ENCODE peak calls at places on chromosomes 2 and 18, in ten cellular contexts. F is T-helper 17 cell; H is KBM-7; B is SW480; I is type B pancreatic cell; S is osteocyte; W is fibroblast of lung; P is stimulated activated CD8-positive, alpha-beta memory T cell treated with anti-CD3 and anti-CD28 coated beads, Interleukin-4, amount 100 ng/mL, for 4 hours; G is mucosa of gallbladder; Q is effector CD4-positive, alpha-beta T cell. R is an unnamed sample.

GRCh38 chr18:63314991-63315662 is 4.4 kb downstream of the BCL2 start:
- DNase-seq in S (no peak), F (no peak), B (no peak), W (no peak), P (no peak), G (no peak), H (no peak), I (no peak), Q (no peak), R (no peak)

GRCh38 chr18:34772887-34773286 is 62.8 kb downstream of the DTNA start:
- DNase-seq in P (no peak), H (peak), F (no peak), G (no peak), W (peak), S (no peak), B (no peak), I (no peak), Q (no peak), R (no peak)

GRCh38 chr2:174086708-174087107 is 121.5 kb upstream of the SP3 start:
- DNase-seq in G (no peak), W (no peak), H (no peak), Q (no peak), F (no peak), S (no peak), I (no peak), B (no peak), P (no peak), R (no peak)

GRCh38 chr2:33785201-33786106 is 186.4 kb upstream of the FAM98A start:
- DNase-seq in Q (no peak), P (no peak), S (no peak), W (no peak), B (no peak), H (no peak), F (no peak), G (no peak), I (no peak), R (no peak)

GRCh38 chr2:212921711-212922110 is 229.7 kb downstream of the IKZF2 start:
- DNase-seq in I (no peak), W (no peak), P (no peak), G (no peak), B (no peak), S (no peak), Q (no peak), F (no peak), H (no peak), R (no peak)

GRCh38 chr2:30356061-30356460 is 91.0 kb upstream of the LCLAT1 start:
- DNase-seq in W (peak), G (no peak), B (no peak), Q (no peak), F (no peak), S (no peak), P (no peak), I (no peak), H (no peak), R (no peak)

GRCh38 chr2:98258906-98259305 is 87.3 kb upstream of the CNGA3 start:
- DNase-seq in I (no peak), B (no peak), F (no peak), P (no peak), W (no peak), Q (no peak), G (no peak), S (no peak), H (no peak), R (no peak)

GRCh38 chr2:230946429-230947234 is 21.6 kb upstream of the GPR55 start:
- DNase-seq in I (no peak), P (no peak), G (no peak), Q (no peak), B (no peak), W (no peak), H (no peak), F (no peak), S (no peak), R (no peak)

GRCh38 chr2:177754476-177754873 is 318.1 kb downstream of the PDE11A start:
- DNase-seq in S (no peak), Q (no peak), B (no peak), F (no peak), I (no peak), H (no peak), P (no peak), W (peak), G (no peak), R (no peak)

GRCh38 chr18:6885992-6886823 is 156.7 kb downstream of the ARHGAP28 start:
- DNase-seq in H (peak), I (no peak), F (no peak), W (peak), B (peak), S (no peak), G (peak), Q (no peak), P (no peak), R (no peak)

GRCh38 chr2:64842030-64842429 is 147.2 kb upstream of the SLC1A4 start:
- DNase-seq in B (no peak), I (no peak), H (no peak), S (no peak), P (no peak), W (no peak), F (no peak), G (no peak), Q (no peak), R (no peak)

GRCh38 chr2:45770773-45771172 is 119.3 kb downstream of the PRKCE start:
- DNase-seq in G (no peak), I (no peak), P (no peak), F (no peak), W (peak), Q (no peak), B (no peak), S (no peak), H (no peak), R (no peak)

GRCh38 chr2:112138143-112139032 is at the start of gene FBLN7:
- DNase-seq in P (no peak), Q (no peak), H (no peak), S (peak), F (no peak), B (peak), G (no peak), I (no peak), W (no peak), R (no peak)

GRCh38 chr2:191645807-191646611 is 31.9 kb upstream of the NABP1 start:
- DNase-seq in I (no peak), S (no peak), W (no peak), P (no peak), Q (no peak), B (no peak), H (no peak), G (no peak), F (no peak), R (no peak)

GRCh38 chr2:182618672-182619079 is 97.4 kb upstream of the DNAJC10 start:
- DNase-seq in I (no peak), P (no peak), F (no peak), W (peak), H (no peak), B (no peak), S (no peak), G (no peak), Q (no peak), R (no peak)

GRCh38 chr2:237471457-237472186 is 15.4 kb upstream of the MLPH start:
- DNase-seq in F (no peak), I (no peak), B (peak), W (peak), G (no peak), Q (no peak), P (no peak), H (peak), S (no peak), R (no peak)

GRCh38 chr2:77104554-77104953 is 417.6 kb downstream of the LRRTM4 start:
- DNase-seq in B (no peak), W (no peak), F (no peak), I (no peak), Q (no peak), G (no peak), H (no peak), S (no peak), P (no peak), R (no peak)

GRCh38 chr2:120885311-120885710 is 149.6 kb downstream of the GLI2 start:
- DNase-seq in F (no peak), Q (no peak), I (no peak), S (no peak), G (no peak), W (no peak), P (no peak), H (no peak), B (no peak), R (no peak)

GRCh38 chr2:126154256-126154655 is 501.7 kb upstream of the GYPC start:
- DNase-seq in I (no peak), F (no peak), Q (no peak), G (no peak), S (no peak), B (no peak), H (no peak), W (no peak), P (no peak), R (no peak)

GRCh38 chr2:120545521-120546076 is 190.1 kb upstream of the GLI2 start:
- DNase-seq in H (no peak), B (no peak), I (no peak), Q (no peak), F (no peak), P (no peak), W (no peak), S (no peak), G (no peak), R (no peak)

GRCh38 chr2:14401838-14402237 is 230.7 kb upstream of the LRATD1 start:
- DNase-seq in Q (no peak), H (no peak), F (no peak), G (no peak), I (no peak), B (peak), S (no peak), P (no peak), W (no peak), R (no peak)

GRCh38 chr2:207502799-207503198 is 27.0 kb upstream of the CREB1 start:
- DNase-seq in H (no peak), S (no peak), I (no peak), Q (no peak), F (no peak), P (no peak), B (no peak), W (no peak), G (no peak), R (no peak)

GRCh38 chr2:147110317-147110716 is 734.5 kb upstream of the ACVR2A start:
- DNase-seq in I (no peak), B (no peak), W (no peak), F (no peak), G (no peak), P (no peak), Q (no peak), S (no peak), H (no peak), R (no peak)

GRCh38 chr2:67923696-67924095 is 139.1 kb downstream of the C1D start:
- DNase-seq in Q (no peak), W (peak), B (no peak), H (peak), I (no peak), S (no peak), G (no peak), P (no peak), F (no peak), R (no peak)